ENCODE peak calls at places on chromosomes 16 and 17, in nine cellular contexts. J is ovary; T is astrocyte of the spinal cord; P is thoracic aorta; N is cardiac fibroblast; W is transverse colon; S is CD8-positive, alpha-beta T cell; I is hepatocyte; K is colonic mucosa. E is an unnamed sample.

GRCh38 chr16:69942099-69942491 is 9.0 kb upstream of the CLEC18A start:
- DNase-seq in J (no peak), T (no peak), P (no peak), N (no peak), W (no peak), S (no peak), I (no peak), K (no peak), E (no peak)

GRCh38 chr16:73131153-73131862 is 83.4 kb upstream of the ZFHX3 start:
- DNase-seq in J (no peak), T (no peak), P (no peak), N (no peak), W (no peak), S (no peak), I (no peak), K (no peak), E (no peak)

GRCh38 chr17:72175787-72176515 is 55.1 kb downstream of the SOX9 start:
- DNase-seq in J (no peak), T (no peak), P (no peak), N (peak), W (no peak), S (no peak), I (no peak), K (no peak), E (no peak)

GRCh38 chr17:70868134-70868533 is 698.8 kb downstream of the KCNJ2 start:
- DNase-seq in J (no peak), T (no peak), P (no peak), N (no peak), W (no peak), S (no peak), I (no peak), K (no peak), E (no peak)

GRCh38 chr16:85502357-85502756 is 110.8 kb upstream of the GSE1 start:
- DNase-seq in J (no peak), T (no peak), P (no peak), N (no peak), W (no peak), S (no peak), I (no peak), K (no peak), E (no peak)

GRCh38 chr16:84648595-84649510 is 542 bp downstream of the KLHL36 start:
- DNase-seq in J (peak), T (no peak), P (no peak), N (peak), W (peak), S (peak), I (peak), K (peak), E (no peak)

GRCh38 chr17:82338858-82339633 is 5.5 kb upstream of the SECTM1 start:
- DNase-seq in J (peak), T (peak), P (no peak), N (peak), W (peak), S (no peak), I (peak), K (peak), E (peak)

GRCh38 chr16:28609631-28610594 is at the start of gene SULT1A1:
- DNase-seq in J (no peak), T (no peak), P (no peak), N (peak), W (peak), S (no peak), I (peak), K (peak), E (no peak)

GRCh38 chr17:31472137-31472536 is 80.7 kb downstream of the RAB11FIP4 start:
- DNase-seq in J (no peak), T (no peak), P (no peak), N (no peak), W (no peak), S (no peak), I (no peak), K (no peak), E (no peak)

GRCh38 chr17:63275318-63275967 is 170.7 kb downstream of the CYB561 start:
- DNase-seq in J (no peak), T (peak), P (no peak), N (peak), W (no peak), S (no peak), I (peak), K (no peak), E (peak)

GRCh38 chr16:22816475-22816874 is 2.5 kb downstream of the HS3ST2 start:
- DNase-seq in J (no peak), T (no peak), P (peak), N (no peak), W (no peak), S (no peak), I (no peak), K (no peak), E (no peak)

GRCh38 chr17:29619251-29619650 is 3.5 kb downstream of the CORO6 start:
- DNase-seq in J (no peak), T (peak), P (no peak), N (peak), W (no peak), S (no peak), I (no peak), K (no peak), E (peak)

GRCh38 chr16:88928405-88929375 is 48.3 kb downstream of the CBFA2T3 start:
- DNase-seq in J (no peak), T (no peak), P (no peak), N (no peak), W (no peak), S (no peak), I (no peak), K (peak), E (no peak)

DNA sequence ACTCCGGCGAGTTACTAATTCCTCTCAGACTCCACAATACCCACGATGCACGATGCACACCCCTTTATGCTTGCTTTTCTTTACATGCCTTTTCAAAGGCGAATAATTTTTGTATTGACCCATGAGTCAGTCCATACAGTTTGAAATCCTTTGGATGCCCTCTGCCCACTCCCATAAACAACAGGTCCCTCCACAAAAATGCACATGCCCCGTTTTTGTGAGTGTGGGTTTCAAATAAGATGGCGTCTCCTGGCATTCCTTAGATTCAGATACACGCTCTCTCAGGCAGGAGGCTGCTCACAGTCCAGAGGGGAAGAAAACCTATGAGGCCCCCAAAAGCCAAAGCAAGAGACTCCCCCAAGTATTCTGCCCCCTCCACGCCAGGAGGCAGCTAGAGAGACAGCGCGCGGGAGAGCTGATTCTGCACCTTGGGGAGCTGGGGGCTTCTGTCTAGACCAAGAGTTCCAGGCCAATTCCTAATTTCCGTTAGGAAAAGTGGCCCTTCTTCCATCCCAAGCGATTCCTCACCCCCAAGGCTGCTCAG is 19.6 kb upstream of the HOXB9 start:
- DNase-seq in J (no peak), T (no peak), P (no peak), N (no peak), W (no peak), S (no peak), I (no peak), K (peak), E (no peak)
- H3K4me3 ChIP-seq in J (no peak), T (peak), P (no peak), N (no peak), W (peak), S (peak), I (no peak), K (peak), E (no peak)

DNA sequence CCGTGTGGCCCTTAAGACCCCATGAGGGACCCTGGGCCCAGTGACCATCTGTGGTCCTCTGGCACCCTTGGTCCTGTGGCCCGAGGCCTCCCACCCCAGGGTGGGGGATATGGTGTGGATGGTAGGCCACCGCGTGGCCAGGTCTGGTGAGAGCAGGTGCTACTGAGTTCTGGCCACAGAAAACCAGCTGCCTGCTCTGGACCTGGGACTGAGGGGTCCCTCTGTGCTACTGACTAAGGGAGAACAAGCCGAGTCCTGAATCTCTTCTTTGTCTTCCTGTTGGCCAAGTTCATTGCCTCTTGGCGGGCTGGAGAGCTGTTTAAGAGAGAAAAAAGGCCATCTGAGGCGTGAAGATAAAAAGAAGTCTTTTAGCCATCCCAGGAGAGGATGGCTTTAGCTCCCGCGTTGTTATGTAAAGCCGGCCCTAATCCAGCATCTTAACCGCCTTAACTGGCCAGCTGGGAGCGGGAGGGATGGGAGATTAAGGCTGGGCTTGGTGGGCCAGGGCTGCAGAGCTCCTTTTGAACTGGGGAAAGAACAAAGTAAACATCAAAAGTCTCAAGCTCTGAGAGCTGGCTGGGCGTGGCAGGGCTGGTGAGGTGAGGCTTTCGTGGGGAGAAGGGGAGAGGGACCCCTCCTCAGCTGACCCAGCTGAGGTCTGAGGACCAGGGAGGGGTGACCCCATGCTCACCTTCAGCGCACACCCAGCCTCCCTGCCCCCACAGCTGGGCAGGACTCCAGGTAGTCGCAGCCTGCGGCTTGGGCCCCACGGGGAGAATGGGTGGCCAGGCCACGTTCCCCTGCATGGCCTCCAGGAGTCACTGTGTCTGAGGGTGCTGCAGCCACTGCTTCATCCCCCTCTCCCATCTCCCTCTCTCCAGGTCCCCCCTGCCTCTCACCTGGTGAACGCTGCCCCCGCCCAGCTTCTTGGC is 62.4 kb downstream of the NKD1 start:
- DNase-seq in J (no peak), T (no peak), P (no peak), N (no peak), W (no peak), S (no peak), I (peak), K (no peak), E (no peak)
- TF ChIP-seq CTCF in J (no peak), T (no peak), P (no peak), N (no peak), W (no peak), S (no peak), I (peak), K (no peak), E (peak)

DNA sequence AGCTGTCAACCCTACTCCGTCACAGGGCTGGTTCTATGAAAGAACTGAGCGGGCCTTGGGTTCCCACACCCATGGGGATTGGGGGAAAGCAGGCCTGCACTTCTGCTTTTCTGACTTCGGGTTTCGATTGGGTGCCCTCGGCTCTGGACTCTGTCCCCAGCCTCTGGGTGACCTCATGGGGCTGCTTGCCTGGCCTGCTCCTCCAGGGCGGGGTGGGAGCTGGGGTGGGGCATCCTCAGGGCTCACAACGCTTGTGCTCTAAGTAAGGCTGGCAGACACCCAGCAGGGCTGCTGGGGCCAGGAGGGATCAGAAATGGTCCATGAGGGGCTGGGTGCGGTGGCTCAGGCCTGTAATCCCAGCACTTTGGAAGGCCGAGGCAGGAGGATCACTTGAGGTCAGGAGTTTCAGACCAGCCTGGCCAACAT is 19.2 kb downstream of the ARHGAP27 start:
- DNase-seq in J (no peak), T (no peak), P (no peak), N (no peak), W (peak), S (no peak), I (peak), K (peak), E (no peak)
- H3K4me3 ChIP-seq in J (no peak), T (no peak), P (no peak), N (no peak), W (no peak), S (no peak), I (no peak), K (no peak), E (no peak)

GRCh38 chr16:86755571-86756006 is 177.2 kb downstream of the FOXL1 start:
- DNase-seq in J (no peak), T (no peak), P (no peak), N (peak), W (no peak), S (no peak), I (no peak), K (no peak), E (peak)

GRCh38 chr16:86751081-86752030 is 173.0 kb downstream of the FOXL1 start:
- DNase-seq in J (no peak), T (peak), P (peak), N (peak), W (no peak), S (no peak), I (peak), K (no peak), E (peak)

GRCh38 chr16:86752582-86753175 is 174.3 kb downstream of the FOXL1 start:
- DNase-seq in J (no peak), T (no peak), P (no peak), N (peak), W (no peak), S (no peak), I (no peak), K (no peak), E (no peak)

GRCh38 chr16:86756882-86757703 is 178.7 kb downstream of the FOXL1 start:
- DNase-seq in J (no peak), T (peak), P (no peak), N (no peak), W (no peak), S (no peak), I (no peak), K (no peak), E (no peak)

GRCh38 chr16:86753399-86753798 is 175.1 kb downstream of the FOXL1 start:
- DNase-seq in J (no peak), T (no peak), P (no peak), N (no peak), W (no peak), S (no peak), I (no peak), K (no peak), E (no peak)
- TF ChIP-seq CTCF in J (no peak), T (no peak), P (no peak), N (no peak), W (no peak), S (no peak), I (no peak), K (no peak), E (no peak)

GRCh38 chr17:75153854-75154194 is 488 bp downstream of the JPT1 start:
- DNase-seq in J (no peak), T (no peak), P (no peak), N (no peak), W (peak), S (no peak), I (peak), K (no peak), E (no peak)
- H3K4me3 ChIP-seq in J (peak), T (peak), P (peak), N (peak), W (peak), S (peak), I (peak), K (peak), E (peak)